ENCODE peak calls at places on chromosomes 2 and 18, in five cellular contexts. One of them, this sample, is unnamed.

GRCh38 chr2:168354499-168354898 is 101.6 kb upstream of the CERS6 start:
- DNase-seq in stimulated activated CD4-positive, alpha-beta T cell treated with anti-CD3 and anti-CD28 coated beads, Interleukin-12 subunit alpha, Interleukin-12 subunit beta, amount 100 ng/mL, for 24 hours: no peak
- DNase-seq in EL: no peak
- DNase-seq in GM04503: no peak
- DNase-seq in Daoy: no peak
- DNase-seq in this sample: no peak

GRCh38 chr2:241609859-241610793 is 26.8 kb downstream of the THAP4 start:
- DNase-seq in stimulated activated CD4-positive, alpha-beta T cell treated with anti-CD3 and anti-CD28 coated beads, Interleukin-12 subunit alpha, Interleukin-12 subunit beta, amount 100 ng/mL, for 24 hours: peak; percentile 77
- DNase-seq in EL: peak; percentile 88
- DNase-seq in GM04503: peak; percentile 21
- DNase-seq in Daoy: peak; percentile 94
- DNase-seq in this sample: peak; percentile 68

GRCh38 chr2:27431395-27431794 is 3.0 kb downstream of the NRBP1 start:
- DNase-seq in stimulated activated CD4-positive, alpha-beta T cell treated with anti-CD3 and anti-CD28 coated beads, Interleukin-12 subunit alpha, Interleukin-12 subunit beta, amount 100 ng/mL, for 24 hours: no peak
- DNase-seq in EL: peak; percentile 80
- DNase-seq in GM04503: no peak
- DNase-seq in Daoy: peak; percentile 77
- DNase-seq in this sample: no peak

GRCh38 chr2:8408560-8409460 is 273.0 kb upstream of the ID2 start:
- DNase-seq in stimulated activated CD4-positive, alpha-beta T cell treated with anti-CD3 and anti-CD28 coated beads, Interleukin-12 subunit alpha, Interleukin-12 subunit beta, amount 100 ng/mL, for 24 hours: peak; percentile 62
- DNase-seq in EL: no peak
- DNase-seq in GM04503: no peak
- DNase-seq in Daoy: peak; percentile 13
- DNase-seq in this sample: no peak

GRCh38 chr18:69567813-69568488 is 167.3 kb downstream of the DOK6 start:
- DNase-seq in stimulated activated CD4-positive, alpha-beta T cell treated with anti-CD3 and anti-CD28 coated beads, Interleukin-12 subunit alpha, Interleukin-12 subunit beta, amount 100 ng/mL, for 24 hours: no peak
- DNase-seq in EL: no peak
- DNase-seq in GM04503: no peak
- DNase-seq in Daoy: no peak
- DNase-seq in this sample: no peak

GRCh38 chr2:164850235-164850634 is 8.6 kb upstream of the COBLL1 start:
- DNase-seq in stimulated activated CD4-positive, alpha-beta T cell treated with anti-CD3 and anti-CD28 coated beads, Interleukin-12 subunit alpha, Interleukin-12 subunit beta, amount 100 ng/mL, for 24 hours: no peak
- DNase-seq in EL: no peak
- DNase-seq in GM04503: no peak
- DNase-seq in Daoy: no peak
- DNase-seq in this sample: no peak

GRCh38 chr2:63044360-63045327 is 6.0 kb upstream of the OTX1 start:
- DNase-seq in stimulated activated CD4-positive, alpha-beta T cell treated with anti-CD3 and anti-CD28 coated beads, Interleukin-12 subunit alpha, Interleukin-12 subunit beta, amount 100 ng/mL, for 24 hours: no peak
- DNase-seq in EL: no peak
- DNase-seq in GM04503: no peak
- DNase-seq in Daoy: no peak
- DNase-seq in this sample: no peak

GRCh38 chr2:219087371-219087770 is 26.6 kb upstream of the IHH start:
- DNase-seq in stimulated activated CD4-positive, alpha-beta T cell treated with anti-CD3 and anti-CD28 coated beads, Interleukin-12 subunit alpha, Interleukin-12 subunit beta, amount 100 ng/mL, for 24 hours: no peak
- DNase-seq in EL: no peak
- DNase-seq in GM04503: no peak
- DNase-seq in Daoy: no peak
- DNase-seq in this sample: no peak

GRCh38 chr18:31303771-31304170 is 14.2 kb upstream of the DSG1 start:
- DNase-seq in stimulated activated CD4-positive, alpha-beta T cell treated with anti-CD3 and anti-CD28 coated beads, Interleukin-12 subunit alpha, Interleukin-12 subunit beta, amount 100 ng/mL, for 24 hours: no peak
- DNase-seq in EL: no peak
- DNase-seq in GM04503: no peak
- DNase-seq in Daoy: no peak
- DNase-seq in this sample: no peak

GRCh38 chr2:168639501-168639900 is 162.9 kb upstream of the NOSTRIN start:
- DNase-seq in stimulated activated CD4-positive, alpha-beta T cell treated with anti-CD3 and anti-CD28 coated beads, Interleukin-12 subunit alpha, Interleukin-12 subunit beta, amount 100 ng/mL, for 24 hours: no peak
- DNase-seq in EL: peak; percentile 54
- DNase-seq in GM04503: no peak
- DNase-seq in Daoy: peak; percentile 34
- DNase-seq in this sample: peak; percentile 75

GRCh38 chr2:145682536-145683157 is 1162.7 kb upstream of the ZEB2 start:
- DNase-seq in stimulated activated CD4-positive, alpha-beta T cell treated with anti-CD3 and anti-CD28 coated beads, Interleukin-12 subunit alpha, Interleukin-12 subunit beta, amount 100 ng/mL, for 24 hours: no peak
- DNase-seq in EL: no peak
- DNase-seq in GM04503: no peak
- DNase-seq in Daoy: peak; percentile 14
- DNase-seq in this sample: no peak

GRCh38 chr2:197242719-197243118 is 67.9 kb downstream of the ANKRD44 start:
- DNase-seq in stimulated activated CD4-positive, alpha-beta T cell treated with anti-CD3 and anti-CD28 coated beads, Interleukin-12 subunit alpha, Interleukin-12 subunit beta, amount 100 ng/mL, for 24 hours: no peak
- DNase-seq in EL: no peak
- DNase-seq in GM04503: no peak
- DNase-seq in Daoy: no peak
- DNase-seq in this sample: no peak

GRCh38 chr18:61939032-61939674 is 46.3 kb upstream of the RNF152 start:
- DNase-seq in stimulated activated CD4-positive, alpha-beta T cell treated with anti-CD3 and anti-CD28 coated beads, Interleukin-12 subunit alpha, Interleukin-12 subunit beta, amount 100 ng/mL, for 24 hours: no peak
- DNase-seq in EL: no peak
- DNase-seq in GM04503: no peak
- DNase-seq in Daoy: no peak
- DNase-seq in this sample: no peak

This sample was measured in posterior cingulate gyrus.